ENCODE peak calls at places on chromosomes 7 and 10, in six cellular contexts. S, P, E, X, I and M are unnamed samples. For H3K4me1, the result is how much of the 10 kb centered on the place peaks cover.

GRCh38 chr10:78754269-78755074 is 314.3 kb upstream of the ZMIZ1 start:
- DNase-seq in S (no peak), P (peak), E (peak), X (peak), I (no peak), M (peak)

GRCh38 chr10:73991846-73992245 is 6.1 kb upstream of the VCL start:
- DNase-seq in S (peak), P (no peak), E (no peak), X (no peak), I (peak), M (no peak)

GRCh38 chr10:117609095-117609821 is 66.7 kb downstream of the EMX2 start:
- DNase-seq in S (peak), P (peak), E (no peak), X (peak), I (peak), M (no peak)

GRCh38 chr7:108348913-108349312 is 107.3 kb downstream of the NRCAM start:
- DNase-seq in S (no peak), P (no peak), E (no peak), X (no peak), I (no peak), M (no peak)

GRCh38 chr7:150324366-150324961 is 1.1 kb upstream of the ACTR3C start:
- DNase-seq in S (no peak), P (no peak), E (no peak), X (peak), I (no peak), M (no peak)

GRCh38 chr7:50854831-50855230 is 72.1 kb upstream of the GRB10 start:
- DNase-seq in S (no peak), P (no peak), E (no peak), X (no peak), I (no peak), M (no peak)

GRCh38 chr10:17216901-17217395 is 11.1 kb upstream of the VIM start:
- DNase-seq in S (no peak), P (no peak), E (no peak), X (no peak), I (no peak), M (no peak)

GRCh38 chr7:32890553-32891045 is 961 bp downstream of the KBTBD2 start:
- DNase-seq in S (no peak), P (no peak), E (peak), X (peak), I (no peak), M (no peak)

GRCh38 chr10:11014671-11015141 is 3.0 kb upstream of the CELF2 start:
- DNase-seq in S (no peak), P (peak), E (peak), X (no peak), I (peak), M (no peak)

GRCh38 chr10:120085386-120085785 is 192.9 kb downstream of the SEC23IP start:
- DNase-seq in S (no peak), P (no peak), E (no peak), X (no peak), I (no peak), M (no peak)

GRCh38 chr10:133378251-133379096 is 588 bp upstream of the PAOX start:
- DNase-seq in S (peak), P (peak), E (peak), X (peak), I (peak), M (peak)

GRCh38 chr10:93062499-93063216 is 2.1 kb downstream of the CYP26C1 start:
- DNase-seq in S (no peak), P (no peak), E (peak), X (peak), I (peak), M (peak)

GRCh38 chr10:27679369-27679897 is 66.2 kb downstream of the MKX start:
- DNase-seq in S (no peak), P (no peak), E (no peak), X (no peak), I (no peak), M (no peak)

GRCh38 chr10:13335881-13336280 is 12.2 kb downstream of the SEPHS1 start:
- DNase-seq in S (no peak), P (no peak), E (no peak), X (no peak), I (no peak), M (no peak)

GRCh38 chr7:4068286-4068685 is 613.8 kb upstream of the FOXK1 start:
- DNase-seq in S (no peak), P (no peak), E (no peak), X (no peak), I (no peak), M (no peak)

GRCh38 chr10:118850418-118851061 is 95.8 kb upstream of the CACUL1 start:
- DNase-seq in S (peak), P (peak), E (peak), X (peak), I (peak), M (peak)

GRCh38 chr7:116689787-116690186 is 17.8 kb downstream of the MET start:
- DNase-seq in S (no peak), P (no peak), E (no peak), X (no peak), I (peak), M (no peak)

GRCh38 chr10:1270906-1271305 is 214.7 kb downstream of the WDR37 start:
- DNase-seq in S (no peak), P (no peak), E (no peak), X (no peak), I (no peak), M (no peak)

GRCh38 chr7:120431016-120431415 is 158.0 kb downstream of the KCND2 start:
- DNase-seq in S (no peak), P (no peak), E (no peak), X (no peak), I (no peak), M (no peak)

GRCh38 chr7:155722118-155722517 is 77.7 kb downstream of the RBM33 start:
- DNase-seq in S (no peak), P (no peak), E (no peak), X (no peak), I (no peak), M (no peak)

GRCh38 chr7:155722936-155723335 is 78.5 kb downstream of the RBM33 start:
- DNase-seq in S (no peak), P (no peak), E (no peak), X (no peak), I (no peak), M (no peak)

GRCh38 chr7:155717010-155717744 is 72.7 kb downstream of the RBM33 start:
- DNase-seq in S (no peak), P (no peak), E (no peak), X (no peak), I (no peak), M (no peak)

GRCh38 chr7:155725073-155725346 is 80.5 kb downstream of the RBM33 start:
- DNase-seq in S (no peak), P (no peak), E (no peak), X (no peak), I (no peak), M (no peak)

DNA sequence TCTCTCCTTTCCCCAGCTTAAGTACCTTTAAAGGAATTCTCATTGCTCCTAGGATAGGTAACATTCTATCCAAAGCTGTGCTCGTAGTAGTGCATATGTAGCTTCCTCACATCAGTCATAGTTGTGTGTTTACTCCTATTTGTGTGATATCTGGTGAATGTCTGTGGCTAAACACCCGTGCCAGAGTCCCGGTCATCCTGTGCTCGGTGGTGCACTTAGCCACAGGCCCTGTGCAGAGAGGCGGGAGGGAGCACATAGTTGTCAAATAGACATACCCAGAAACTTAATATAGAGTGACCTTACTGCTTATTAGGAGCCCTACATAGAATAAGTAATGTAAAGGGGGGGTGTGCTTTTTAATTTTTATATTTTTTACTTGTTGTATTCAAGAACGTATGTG is 76.6 kb downstream of the RBM33 start:
- DNase-seq in S (no peak), P (no peak), E (no peak), X (no peak), I (no peak), M (no peak)
- H3K4me3 ChIP-seq in S (no peak), P (no peak), E (no peak), X (no peak), I (no peak), M (no peak)

GRCh38 chr10:14530465-14530864 is 199.7 kb upstream of the FRMD4A start:
- DNase-seq in S (no peak), P (no peak), E (no peak), X (no peak), I (no peak), M (no peak)

GRCh38 chr10:14533295-14533694 is 202.6 kb upstream of the FRMD4A start:
- DNase-seq in S (no peak), P (no peak), E (no peak), X (no peak), I (no peak), M (no peak)

GRCh38 chr10:14534152-14534551 is 203.4 kb upstream of the FRMD4A start:
- DNase-seq in S (no peak), P (no peak), E (no peak), X (no peak), I (no peak), M (no peak)

GRCh38 chr10:14535497-14536199 is 204.9 kb upstream of the FRMD4A start:
- DNase-seq in S (no peak), P (no peak), E (no peak), X (peak), I (no peak), M (no peak)

DNA sequence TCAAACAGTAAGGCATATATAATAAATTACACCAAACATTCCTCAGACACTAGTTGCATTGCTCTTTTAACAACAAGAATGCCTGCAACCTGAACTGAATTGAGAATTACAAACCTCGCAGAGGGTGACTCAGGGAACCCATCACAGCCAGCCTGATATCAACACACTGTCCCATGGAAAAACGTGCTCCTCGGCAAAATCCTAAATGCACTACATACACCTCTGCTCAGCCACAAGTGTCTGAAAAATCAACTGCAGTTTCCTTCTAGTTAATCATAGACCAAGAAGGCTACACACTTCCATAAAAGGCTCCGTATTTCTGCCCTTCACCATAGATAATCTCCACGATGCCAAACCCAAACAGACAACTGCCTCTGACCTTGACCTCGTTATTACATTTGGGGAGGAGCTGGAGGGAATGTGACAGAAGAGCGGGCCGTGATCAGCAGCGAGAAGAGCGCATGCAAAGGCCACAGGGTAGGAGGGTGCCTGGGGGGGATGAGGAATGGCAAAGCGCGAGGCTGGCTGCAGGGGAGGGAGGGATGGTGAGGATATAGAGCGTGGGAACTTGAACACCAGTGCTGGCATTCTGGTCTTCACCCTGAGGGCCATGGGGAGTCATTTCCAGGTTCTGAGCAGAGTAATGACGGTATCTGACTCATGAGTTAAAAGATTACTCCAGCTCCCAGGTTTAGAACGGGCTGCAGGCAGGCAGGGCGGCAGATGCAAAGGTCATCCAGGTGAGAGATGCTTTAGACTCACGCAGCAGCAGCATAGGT is 201.9 kb upstream of the FRMD4A start:
- DNase-seq in S (no peak), P (no peak), E (no peak), X (peak), I (no peak), M (no peak)
- H3K4me1 ChIP-seq in S (under half), P (under half), E (under half), X (under half), I (under half), M (under half)

GRCh38 chr10:14645239-14645960 is 129.3 kb downstream of the FAM107B start:
- DNase-seq in S (no peak), P (no peak), E (no peak), X (no peak), I (no peak), M (no peak)
- H3K27ac ChIP-seq in S (no peak), P (no peak), E (no peak), X (no peak), I (no peak), M (no peak)

GRCh38 chr7:19112290-19113000 is 5.0 kb downstream of the TWIST1 start:
- DNase-seq in S (peak), P (no peak), E (peak), X (no peak), I (no peak), M (peak)
- H3K4me3 ChIP-seq in S (peak), P (peak), E (no peak), X (peak), I (no peak), M (peak)

DNA sequence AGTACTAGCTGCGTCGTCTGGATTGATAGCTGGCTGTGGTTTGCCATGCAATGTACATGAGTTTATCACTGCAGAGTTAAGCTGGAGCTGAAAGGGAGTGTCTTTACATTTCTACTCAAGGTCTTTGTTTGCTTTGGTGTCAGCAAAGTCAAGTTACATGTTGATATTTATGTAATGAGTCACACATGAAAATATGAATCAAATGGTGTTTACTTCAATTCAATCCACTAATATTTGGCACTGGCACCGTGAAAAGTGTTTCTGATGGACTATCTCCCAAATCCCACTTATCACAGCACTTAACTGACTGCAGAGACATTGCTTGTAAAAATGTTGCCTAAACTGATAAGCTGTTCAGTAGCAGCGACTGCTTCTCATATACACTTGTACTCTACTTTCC is 395.9 kb downstream of the TFEC start:
- DNase-seq in S (no peak), P (no peak), E (no peak), X (peak), I (no peak), M (no peak)
- H3K4me1 ChIP-seq in S (under half), P (under half), E (under half), X (under half), I (under half), M (under half)

GRCh38 chr7:1509226-1509625 is 5.0 kb upstream of the INTS1 start:
- DNase-seq in S (no peak), P (no peak), E (no peak), X (no peak), I (no peak), M (no peak)
- H3K27ac ChIP-seq in S (peak), P (no peak), E (no peak), X (no peak), I (no peak), M (no peak)

GRCh38 chr7:55056577-55057480 is 38.0 kb downstream of the EGFR start:
- DNase-seq in S (peak), P (no peak), E (no peak), X (no peak), I (no peak), M (peak)
- H3K4me3 ChIP-seq in S (peak), P (no peak), E (no peak), X (no peak), I (no peak), M (no peak)

GRCh38 chr7:106110238-106110560 is 1.9 kb downstream of the SYPL1 start:
- DNase-seq in S (no peak), P (no peak), E (no peak), X (no peak), I (no peak), M (no peak)
- H3K4me1 ChIP-seq in S (half or more), P (under half), E (under half), X (under half), I (under half), M (under half)

GRCh38 chr10:21130108-21130507 is 233.0 kb upstream of the NEBL start:
- DNase-seq in S (no peak), P (no peak), E (no peak), X (no peak), I (no peak), M (no peak)

GRCh38 chr10:21122907-21123306 is 225.8 kb upstream of the NEBL start:
- DNase-seq in S (no peak), P (no peak), E (no peak), X (no peak), I (no peak), M (no peak)

GRCh38 chr10:21130683-21131442 is 233.8 kb upstream of the NEBL start:
- DNase-seq in S (no peak), P (no peak), E (no peak), X (no peak), I (no peak), M (no peak)

GRCh38 chr10:21125471-21126228 is 228.5 kb upstream of the NEBL start:
- DNase-seq in S (no peak), P (no peak), E (no peak), X (no peak), I (no peak), M (no peak)
- H3K27ac ChIP-seq in S (no peak), P (no peak), E (no peak), X (no peak), I (no peak), M (no peak)